ENCODE peak calls at places on chromosomes 2 and 18, in seven cellular contexts. O is cardiac muscle cell, D is colonic mucosa, Y is upper lobe of right lung, T is heart right ventricle, P is tibial nerve, B is fibroblast of lung. E is an unnamed sample.

GRCh38 chr18:72866901-72867701 is 686 bp downstream of the NETO1 start:
- DNase-seq in D (no peak), T (no peak), B (peak; percentile 36), Y (no peak), P (no peak), O (no peak), E (no peak)

GRCh38 chr2:3377279-3377611 is 373 bp downstream of the EIPR1 start:
- DNase-seq in B (peak; percentile 55), O (peak; percentile 58), T (no peak), D (no peak), Y (no peak), P (no peak), E (peak; percentile 18)

GRCh38 chr2:85744771-85745601 is 8.8 kb upstream of the ATOH8 start:
- DNase-seq in O (peak; percentile 87), P (peak; percentile 65), Y (peak; percentile 43), D (no peak), T (no peak), B (peak; percentile 70), E (no peak)

GRCh38 chr2:133247613-133248012 is 320.6 kb downstream of the NCKAP5 start:
- DNase-seq in Y (no peak), P (no peak), D (no peak), O (no peak), B (no peak), T (no peak), E (no peak)

GRCh38 chr18:36187826-36188721 is 777 bp downstream of the MOCOS start:
- DNase-seq in P (no peak), Y (peak; percentile 70), B (peak; percentile 38), O (peak; percentile 70), T (peak; percentile 17), D (peak; percentile 40), E (no peak)

GRCh38 chr18:79720359-79720733 is 40.7 kb downstream of the CTDP1 start:
- DNase-seq in P (no peak), B (no peak), D (no peak), T (no peak), O (peak; percentile 3), Y (no peak), E (no peak)

GRCh38 chr2:96258393-96259022 is 7.3 kb downstream of the TMEM127 start:
- DNase-seq in D (no peak), B (no peak), T (no peak), Y (no peak), P (no peak), O (no peak), E (no peak)

GRCh38 chr18:51391731-51392130 is 194.2 kb upstream of the MEX3C start:
- DNase-seq in T (no peak), B (no peak), O (no peak), Y (no peak), P (no peak), D (no peak), E (no peak)

DNA sequence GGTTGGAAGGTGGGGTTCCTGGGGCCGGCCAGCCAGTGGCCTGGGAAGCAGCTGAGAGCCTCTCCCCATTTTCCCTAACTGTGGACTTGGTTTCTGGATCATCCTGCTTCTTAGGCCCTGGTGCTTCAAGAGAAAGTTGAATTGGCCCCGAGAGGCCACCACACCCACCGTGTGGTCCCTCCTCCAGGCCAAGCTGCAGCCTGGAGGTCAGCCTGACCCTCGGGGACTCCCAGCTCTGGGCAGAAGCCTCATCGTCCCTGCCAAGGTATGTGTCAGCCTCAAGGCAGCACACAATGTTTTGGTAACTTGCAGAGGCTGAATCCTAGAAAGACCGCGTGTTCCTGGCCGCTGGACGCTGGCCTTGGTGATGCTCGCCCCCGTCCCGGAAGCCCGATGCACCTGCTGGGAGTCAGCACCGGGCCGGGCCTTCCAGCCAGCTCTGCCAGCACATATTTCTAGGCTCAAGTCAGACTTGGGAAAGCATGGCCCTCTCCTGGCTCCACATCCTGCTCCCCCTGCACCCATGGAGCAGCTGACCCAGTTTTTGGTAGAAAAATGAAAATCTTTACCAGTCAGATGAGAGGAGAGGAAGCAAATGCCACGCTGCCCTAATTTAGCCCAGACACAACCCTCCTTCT is 72.6 kb downstream of the ACTR2 start:
- DNase-seq in T (peak; percentile 80), Y (peak; percentile 71), B (peak; percentile 83), P (peak; percentile 77), O (peak; percentile 46), D (peak; percentile 25), E (no peak)
- H3K4me3 ChIP-seq in T (no peak overlapping the region), Y (no peak overlapping the region), B (no peak overlapping the region), P (no peak overlapping the region), O (no peak overlapping the region), D (no peak overlapping the region), E (no peak overlapping the region)

DNA sequence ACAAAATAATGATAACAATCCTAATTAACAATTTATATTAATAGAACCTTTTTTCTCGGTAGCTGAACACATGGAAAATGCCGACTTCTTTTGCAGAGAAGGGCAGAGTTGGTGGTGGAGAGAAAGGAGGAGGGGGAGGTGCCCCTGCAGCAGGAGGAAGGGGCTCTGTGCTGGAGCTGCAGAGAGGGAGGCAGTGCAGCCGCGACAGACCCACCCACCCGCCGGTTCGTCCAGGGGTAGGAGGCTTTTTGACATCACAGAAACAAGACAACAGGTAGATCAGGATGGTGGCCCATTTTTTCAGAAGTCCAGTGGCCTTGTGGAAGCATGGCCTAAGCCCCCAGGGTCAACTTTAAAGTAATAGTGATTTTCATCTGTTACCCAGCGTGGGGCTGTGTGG is 321.1 kb upstream of the SALL3 start:
- DNase-seq in T (no peak), O (no peak), Y (no peak), D (no peak), P (no peak), B (no peak), E (no peak)
- H3K9me3 ChIP-seq in T (no peaks in the 10 kb centered on the region), O (no peaks in the 10 kb centered on the region), Y (no peaks in the 10 kb centered on the region), D (no peaks in the 10 kb centered on the region), P (no peaks in the 10 kb centered on the region), B (no peaks in the 10 kb centered on the region), E (no peaks in the 10 kb centered on the region)

GRCh38 chr2:172107690-172108586 is 5.2 kb upstream of the DLX2 start:
- DNase-seq in Y (no peak), O (no peak), D (no peak), T (no peak), P (no peak), B (no peak), E (no peak)
- H3K27me3 ChIP-seq in Y (peaks cover 74% of the 10 kb centered on the region), O (peaks cover 90% of the 10 kb centered on the region), D (peaks cover 52% of the 10 kb centered on the region), T (peaks cover 77% of the 10 kb centered on the region), P (peaks cover 83% of the 10 kb centered on the region), B (peaks cover 5% of the 10 kb centered on the region), E (no peaks in the 10 kb centered on the region)

GRCh38 chr18:41936471-41937134 is 18.4 kb upstream of the PIK3C3 start:
- DNase-seq in Y (no peak), D (no peak), T (no peak), O (no peak), P (no peak), B (no peak), E (no peak)

GRCh38 chr18:41939326-41939725 is 15.7 kb upstream of the PIK3C3 start:
- DNase-seq in D (no peak), B (peak; percentile 65), T (no peak), P (no peak), O (peak; percentile 20), Y (no peak), E (no peak)

GRCh38 chr18:41938445-41938844 is 16.6 kb upstream of the PIK3C3 start:
- DNase-seq in P (no peak), T (no peak), D (no peak), B (peak; percentile 97), Y (no peak), O (peak; percentile 79), E (no peak)

GRCh38 chr18:41942254-41942653 is 12.8 kb upstream of the PIK3C3 start:
- DNase-seq in O (no peak), D (no peak), T (no peak), Y (no peak), B (no peak), P (no peak), E (no peak)

GRCh38 chr18:41940506-41941215 is 14.4 kb upstream of the PIK3C3 start:
- DNase-seq in P (no peak), T (no peak), O (peak; percentile 91), D (no peak), B (peak; percentile 98), Y (no peak), E (no peak)
- H3K4me3 ChIP-seq in P (no peak overlapping the region), T (no peak overlapping the region), O (no peak overlapping the region), D (no peak overlapping the region), B (no peak overlapping the region), Y (no peak overlapping the region), E (no peak overlapping the region)

DNA sequence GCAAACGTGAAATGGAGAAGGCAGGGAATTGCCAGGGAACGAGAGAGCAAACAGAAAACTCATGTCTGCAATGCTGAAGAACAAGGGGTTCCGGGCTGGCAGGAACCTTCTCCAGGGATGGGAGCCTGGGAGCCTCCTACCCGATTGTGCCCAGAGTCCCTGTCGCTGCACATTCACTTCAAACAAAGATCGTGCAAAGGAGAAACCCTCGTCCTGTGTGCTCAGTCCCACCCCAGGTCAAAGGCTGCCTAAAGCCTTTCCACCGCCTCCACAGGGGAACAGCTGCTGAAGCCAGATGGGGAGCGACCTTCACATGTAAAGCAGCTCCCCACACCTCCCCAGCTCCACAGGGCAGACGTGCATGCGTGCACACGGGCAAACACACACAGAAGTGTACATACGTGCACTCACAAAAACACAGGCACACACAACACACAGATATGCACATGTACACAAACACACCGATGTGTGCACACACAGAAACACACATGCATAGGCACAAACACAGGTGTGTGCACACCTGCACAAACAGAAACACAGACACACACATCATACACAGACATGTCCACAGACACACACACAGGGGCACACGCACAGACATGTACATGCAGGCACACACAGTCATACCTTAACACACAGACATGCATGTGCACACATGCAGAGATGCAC is 460.1 kb upstream of the SALL3 start:
- DNase-seq in O (no peak), Y (no peak), P (no peak), B (no peak), T (no peak), D (no peak), E (no peak)
- H3K9me3 ChIP-seq in O (no peaks in the 10 kb centered on the region), Y (no peaks in the 10 kb centered on the region), P (no peaks in the 10 kb centered on the region), B (peaks cover 4% of the 10 kb centered on the region), T (no peaks in the 10 kb centered on the region), D (no peaks in the 10 kb centered on the region), E (no peaks in the 10 kb centered on the region)

E was measured in HAP-1.